ENCODE peak calls at places on chromosomes 12 and 14, in four cellular contexts. M is NCI-H1048, L is AML-193, O is RPMI8226. T is an unnamed sample.
A peak's percentile ranks its signal among the peaks of the same experiment; 100 is the strongest.

GRCh38 chr14:57865450-57866198 is at the start of gene SLC35F4:
- DNase-seq in O (peak; percentile 43), M (peak; percentile 46), L (no peak), T (no peak)

GRCh38 chr12:104686196-104686595 is 229.4 kb downstream of the CHST11 start:
- DNase-seq in M (no peak), O (peak; percentile 13), L (no peak), T (no peak)

GRCh38 chr12:47112679-47113078 is 32.9 kb upstream of the AMIGO2 start:
- DNase-seq in O (no peak), L (no peak), M (no peak), T (no peak)

GRCh38 chr14:71431169-71431525 is 501.1 kb upstream of the RGS6 start:
- DNase-seq in L (no peak), M (no peak), O (no peak), T (no peak)

GRCh38 chr12:109192358-109192757 is 76.0 kb downstream of the ACACB start:
- DNase-seq in O (no peak), L (no peak), M (no peak), T (no peak)

GRCh38 chr14:96567289-96567899 is 65.2 kb downstream of the PAPOLA start:
- DNase-seq in L (peak; percentile 44), M (no peak), O (peak; percentile 13), T (no peak)

GRCh38 chr12:17372508-17372907 is 717.5 kb downstream of the RERGL start:
- DNase-seq in O (no peak), M (no peak), L (no peak), T (no peak)

GRCh38 chr12:47312794-47313426 is 233.2 kb upstream of the AMIGO2 start:
- DNase-seq in O (peak; percentile 72), M (no peak), L (peak; percentile 12), T (no peak)